ENCODE peak calls at places on chromosomes 11 and 22, in nine cellular contexts. A is AG10803; N is fibroblast of the conjunctiva; R is left cardiac atrium; E is SK-N-SH; G is stimulated activated CD8-positive, alpha-beta memory T cell treated with anti-CD3 and anti-CD28 coated beads, Interleukin-15, amount 100 ng/mL, for 1 hour; W is IMR-90; K is right atrium auricular region; C is effector memory CD4-positive, alpha-beta T cell. F is an unnamed sample.

GRCh38 chr11:46348986-46349401 is 1.7 kb downstream of the DGKZ start:
- DNase-seq in C (no peak), A (no peak), K (no peak), E (no peak), R (no peak), G (no peak), W (no peak), N (no peak), F (no peak)

GRCh38 chr11:38814670-38815069 is 2216.6 kb upstream of the RAG2 start:
- DNase-seq in G (no peak), K (no peak), A (no peak), W (peak), R (no peak), N (no peak), E (no peak), C (no peak), F (peak)

GRCh38 chr22:26983311-26983710 is 325.9 kb downstream of the MIAT start:
- DNase-seq in E (no peak), W (no peak), K (no peak), A (no peak), C (no peak), G (no peak), N (no peak), R (no peak), F (no peak)

GRCh38 chr22:48180631-48181030 is 1418.2 kb downstream of the TBC1D22A start:
- DNase-seq in K (no peak), C (no peak), R (no peak), G (no peak), W (no peak), E (no peak), N (no peak), A (no peak), F (no peak)

GRCh38 chr22:41052661-41053490 is 39.5 kb upstream of the EP300 start:
- DNase-seq in E (no peak), R (no peak), K (no peak), C (no peak), A (peak), N (no peak), G (no peak), W (peak), F (peak)

GRCh38 chr11:65182258-65183170 is 786 bp downstream of the CAPN1 start:
- DNase-seq in C (no peak), W (no peak), R (no peak), A (peak), E (no peak), K (no peak), G (no peak), N (no peak), F (peak)

GRCh38 chr11:73087730-73088129 is 54.4 kb downstream of the FCHSD2 start:
- DNase-seq in E (no peak), C (no peak), K (no peak), N (peak), A (peak), R (no peak), W (peak), G (no peak), F (peak)

GRCh38 chr11:117836077-117836960 is 11.8 kb upstream of the FXYD2 start:
- DNase-seq in E (no peak), C (no peak), G (no peak), A (no peak), R (peak), N (no peak), K (peak), W (no peak), F (no peak)

GRCh38 chr11:61336171-61336935 is 3.3 kb downstream of the TKFC start:
- DNase-seq in W (peak), K (peak), A (peak), R (peak), C (peak), E (peak), G (peak), N (peak), F (peak)

GRCh38 chr22:40420341-40421081 is 50.1 kb downstream of the SGSM3 start:
- DNase-seq in N (no peak), K (no peak), R (no peak), G (no peak), C (no peak), W (no peak), E (no peak), A (no peak), F (no peak)

GRCh38 chr11:8681837-8682218 is 637 bp downstream of the TRIM66 start:
- DNase-seq in E (no peak), C (no peak), W (no peak), N (no peak), A (no peak), K (peak), G (no peak), R (no peak), F (no peak)

GRCh38 chr11:67053896-67054850 is 2.5 kb upstream of the RHOD start:
- DNase-seq in W (peak), K (no peak), A (peak), G (no peak), R (peak), E (peak), C (no peak), N (peak), F (peak)

GRCh38 chr11:1019321-1019910 is 17.1 kb downstream of the MUC6 start:
- DNase-seq in N (no peak), W (no peak), R (no peak), C (no peak), K (no peak), E (no peak), G (no peak), A (no peak), F (no peak)

GRCh38 chr11:2778630-2779498 is 79.1 kb upstream of the KCNQ1OT1 start:
- DNase-seq in G (no peak), W (peak), R (peak), C (no peak), E (peak), K (peak), N (peak), A (peak), F (peak)

GRCh38 chr22:17628304-17629166 is at the start of gene ATP6V1E1:
- DNase-seq in G (peak), K (peak), C (peak), N (peak), R (peak), A (peak), E (peak), W (peak), F (peak)

GRCh38 chr11:130847517-130847916 is 68.8 kb downstream of the SNX19 start:
- DNase-seq in R (no peak), A (peak), W (peak), E (no peak), K (no peak), C (no peak), G (no peak), N (no peak), F (peak)

GRCh38 chr11:17864478-17864941 is 129.9 kb downstream of the KCNC1 start:
- DNase-seq in A (no peak), G (no peak), W (no peak), K (no peak), N (no peak), E (no peak), C (no peak), R (no peak), F (peak)

GRCh38 chr22:11598492-11599440 is 3929.2 kb upstream of the OR11H1 start:
- DNase-seq in C (no peak), A (no peak), K (no peak), E (no peak), W (no peak), N (no peak), R (no peak), G (no peak), F (no peak)

GRCh38 chr11:10550503-10550902 is 9.5 kb upstream of the RNF141 start:
- DNase-seq in W (peak), A (peak), C (no peak), G (no peak), K (no peak), R (no peak), N (peak), E (no peak), F (peak)

GRCh38 chr22:17303840-17304779 is 65.2 kb upstream of the CECR2 start:
- DNase-seq in N (no peak), R (no peak), A (no peak), G (peak), K (no peak), E (no peak), C (peak), W (no peak), F (no peak)

GRCh38 chr22:37741312-37741795 is 44.5 kb downstream of the TRIOBP start:
- DNase-seq in E (peak), A (peak), K (peak), N (peak), W (peak), R (peak), G (no peak), C (no peak), F (peak)

GRCh38 chr11:117287668-117288067 is 3.5 kb upstream of the BACE1-AS start:
- DNase-seq in C (no peak), E (no peak), W (no peak), G (no peak), A (no peak), K (no peak), R (no peak), N (no peak), F (no peak)

GRCh38 chr11:35491231-35491871 is 34.1 kb downstream of the PAMR1 start:
- DNase-seq in K (no peak), W (peak), E (no peak), C (no peak), R (no peak), N (peak), A (peak), G (no peak), F (peak)

GRCh38 chr11:35355102-35355749 is 64.1 kb downstream of the SLC1A2 start:
- DNase-seq in C (no peak), E (no peak), N (no peak), K (no peak), R (no peak), W (no peak), A (no peak), G (no peak), F (no peak)

GRCh38 chr22:47063071-47063509 is 300.6 kb downstream of the TBC1D22A start:
- DNase-seq in N (no peak), R (no peak), K (no peak), W (no peak), C (no peak), E (no peak), G (no peak), A (no peak), F (no peak)

GRCh38 chr11:56089697-56090096 is 3.4 kb upstream of the OR8I2 start:
- DNase-seq in W (no peak), G (no peak), R (no peak), E (no peak), A (no peak), K (no peak), C (no peak), N (no peak), F (no peak)

GRCh38 chr11:6812391-6813005 is 13.0 kb upstream of the OR6A2 start:
- DNase-seq in G (no peak), N (peak), A (peak), C (no peak), W (peak), E (peak), R (no peak), K (no peak), F (peak)

GRCh38 chr11:3217751-3218482 is 696 bp downstream of the MRGPRG start:
- DNase-seq in E (peak), W (no peak), N (no peak), C (no peak), R (peak), G (no peak), K (no peak), A (no peak), F (no peak)

GRCh38 chr11:3169235-3169951 is 4.3 kb upstream of the OSBPL5 start:
- DNase-seq in N (no peak), R (peak), G (no peak), A (peak), K (no peak), W (peak), E (no peak), C (no peak), F (peak)

GRCh38 chr11:68655406-68655805 is 28.9 kb upstream of the GAL start:
- DNase-seq in N (no peak), A (no peak), C (no peak), K (no peak), E (no peak), R (no peak), W (no peak), G (no peak), F (no peak)

GRCh38 chr22:44085743-44086741 is 61.9 kb downstream of the PARVB start:
- DNase-seq in W (peak), K (peak), N (peak), R (peak), G (no peak), A (peak), C (no peak), E (peak), F (peak)

GRCh38 chr11:110490886-110491285 is 61.1 kb downstream of the FDX1 start:
- DNase-seq in C (no peak), W (peak), A (peak), K (no peak), G (no peak), E (no peak), N (peak), R (no peak), F (peak)

GRCh38 chr22:32745251-32745995 is 56.1 kb upstream of the TIMP3 start:
- DNase-seq in E (peak), C (no peak), A (peak), K (peak), N (peak), W (peak), R (peak), G (no peak), F (peak)

GRCh38 chr11:2519517-2519878 is 74.7 kb downstream of the KCNQ1 start:
- DNase-seq in C (no peak), G (no peak), E (no peak), R (no peak), N (no peak), A (no peak), W (no peak), K (no peak), F (no peak)